ENCODE peak calls at places on chromosomes 12 and 14, in five cellular contexts. D, P, Y, Z and G are unnamed samples.

GRCh38 chr14:99255621-99256482 is 16.1 kb downstream of the BCL11B start:
- DNase-seq in P (no peak), Z (no peak), D (no peak), Y (peak; percentile 16), G (no peak)

GRCh38 chr14:101877766-101878165 is 86.6 kb upstream of the DYNC1H1 start:
- DNase-seq in Y (no peak), P (no peak), Z (no peak), D (no peak), G (no peak)

GRCh38 chr12:76890407-76891143 is 11.8 kb upstream of the CSRP2 start:
- DNase-seq in Y (peak; percentile 63), Z (no peak), D (no peak), P (peak; percentile 73), G (no peak)

GRCh38 chr12:65611396-65611795 is 212.9 kb upstream of the HMGA2 start:
- DNase-seq in D (no peak), Y (no peak), Z (no peak), P (no peak), G (no peak)

GRCh38 chr12:109803678-109804077 is 29.5 kb downstream of the TRPV4 start:
- DNase-seq in D (no peak), P (no peak), Z (no peak), Y (no peak), G (no peak)

GRCh38 chr12:51025748-51026654 is at the start of gene SLC11A2:
- DNase-seq in D (peak; percentile 98), P (peak; percentile 98), Z (peak; percentile 97), Y (peak; percentile 93), G (peak; percentile 83)

GRCh38 chr12:953776-954175 is 4.3 kb upstream of the RAD52 start:
- DNase-seq in P (peak; percentile 27), D (no peak), Z (no peak), Y (no peak), G (no peak)

GRCh38 chr12:120710805-120711296 is 593 bp downstream of the UNC119B start:
- DNase-seq in P (peak; percentile 52), Y (peak; percentile 29), Z (no peak), D (peak; percentile 43), G (peak; percentile 19)

GRCh38 chr12:60173213-60174170 is 577.7 kb downstream of the SLC16A7 start:
- DNase-seq in P (no peak), D (no peak), Y (no peak), Z (no peak), G (no peak)

GRCh38 chr12:19436931-19437330 is 2.4 kb upstream of the AEBP2 start:
- DNase-seq in D (no peak), P (no peak), Y (no peak), Z (no peak), G (no peak)

GRCh38 chr12:108815875-108816594 is 41.3 kb downstream of the SSH1 start:
- DNase-seq in Z (no peak), P (no peak), Y (no peak), D (no peak), G (no peak)

GRCh38 chr12:55847033-55847432 is 4.3 kb upstream of the MMP19 start:
- DNase-seq in Y (peak; percentile 57), Z (no peak), P (peak; percentile 34), D (no peak), G (peak; percentile 34)

GRCh38 chr14:56118611-56119181 is 485 bp downstream of the PELI2 start:
- DNase-seq in Z (peak; percentile 69), D (no peak), Y (peak; percentile 34), P (peak; percentile 50), G (peak; percentile 15)

GRCh38 chr12:31732926-31733548 is 4.2 kb upstream of the AMN1 start:
- DNase-seq in P (peak; percentile 45), Z (no peak), Y (peak; percentile 56), D (peak; percentile 82), G (peak; percentile 30)

GRCh38 chr14:99176156-99176945 is 95.6 kb downstream of the BCL11B start:
- DNase-seq in P (no peak), D (no peak), Z (no peak), Y (no peak), G (no peak)

GRCh38 chr14:100285021-100285912 is 21.0 kb downstream of the SLC25A29 start:
- DNase-seq in P (peak; percentile 83), Y (peak; percentile 88), Z (peak; percentile 88), D (peak; percentile 81), G (no peak)

GRCh38 chr14:26595922-26596721 is 1.7 kb downstream of the NOVA1 start:
- DNase-seq in Y (no peak), D (no peak), P (no peak), Z (no peak), G (no peak)

GRCh38 chr12:4866288-4866687 is 43.4 kb upstream of the KCNA1 start:
- DNase-seq in Y (no peak), P (no peak), Z (no peak), D (no peak), G (no peak)

GRCh38 chr12:49339464-49339861 is 2.5 kb upstream of the C1QL4 start:
- DNase-seq in P (no peak), D (no peak), Y (no peak), Z (no peak), G (no peak)

GRCh38 chr12:32661706-32662105 is 17.4 kb upstream of the DNM1L start:
- DNase-seq in P (no peak), Y (no peak), D (no peak), Z (peak; percentile 48), G (no peak)

GRCh38 chr14:77950371-77950770 is 150.5 kb downstream of the ADCK1 start:
- DNase-seq in P (no peak), D (no peak), Z (no peak), Y (no peak), G (no peak)

GRCh38 chr14:101508196-101508947 is 52.9 kb upstream of the DIO3 start:
- DNase-seq in Y (no peak), P (no peak), D (no peak), Z (no peak), G (no peak)

GRCh38 chr12:29241821-29242591 is 92.9 kb downstream of the FAR2 start:
- DNase-seq in Z (no peak), D (no peak), P (peak; percentile 26), Y (no peak), G (peak; percentile 84)

GRCh38 chr12:113048716-113049127 is 7.8 kb upstream of the DTX1 start:
- DNase-seq in P (peak; percentile 72), D (peak; percentile 89), Y (peak; percentile 67), Z (peak; percentile 42), G (peak; percentile 67)

GRCh38 chr12:47722136-47722834 is 3.0 kb downstream of the ENDOU start:
- DNase-seq in D (no peak), Y (no peak), Z (no peak), P (no peak), G (no peak)

GRCh38 chr14:102138935-102139247 is 806 bp upstream of the WDR20 start:
- DNase-seq in Z (no peak), P (no peak), D (peak; percentile 56), Y (no peak), G (no peak)

GRCh38 chr12:65170245-65170881 is 980 bp downstream of the LEMD3 start:
- DNase-seq in Y (peak; percentile 67), P (peak; percentile 77), Z (peak; percentile 70), D (peak; percentile 35), G (peak; percentile 76)